ENCODE peak calls at places on chromosome 12, in five cellular contexts. Q is NCI-H460; P is germinal center; V is CD8-positive, alpha-beta memory T cell; A is stimulated activated CD8-positive, alpha-beta memory T cell treated with anti-CD3 and anti-CD28 coated beads, Interleukin-15, amount 100 ng/mL, for 24 hours. T is an unnamed sample.

GRCh38 chr12:79983969-79984629 is 49.2 kb upstream of the PPP1R12A start:
- DNase-seq in Q (no peak), P (no peak), V (no peak), A (no peak), T (no peak)

GRCh38 chr12:2319136-2319535 is 266.3 kb downstream of the CACNA1C start:
- DNase-seq in Q (no peak), P (no peak), V (no peak), A (no peak), T (no peak)

GRCh38 chr12:113050808-113051207 is 5.7 kb upstream of the DTX1 start:
- DNase-seq in Q (no peak), P (peak), V (no peak), A (no peak), T (no peak)

GRCh38 chr12:537772-538171 is 78.0 kb downstream of the B4GALNT3 start:
- DNase-seq in Q (no peak), P (no peak), V (no peak), A (no peak), T (no peak)

GRCh38 chr12:132465269-132466190 is 24.4 kb upstream of the FBRSL1 start:
- DNase-seq in Q (no peak), P (no peak), V (no peak), A (no peak), T (no peak)

GRCh38 chr12:52285851-52286530 is 5.3 kb downstream of the KRT81 start:
- DNase-seq in Q (no peak), P (no peak), V (no peak), A (no peak), T (no peak)

GRCh38 chr12:52521175-52521574 is 981 bp upstream of the KRT5 start:
- DNase-seq in Q (no peak), P (no peak), V (no peak), A (no peak), T (no peak)

GRCh38 chr12:113416091-113416754 is 6.0 kb upstream of the SDSL start:
- DNase-seq in Q (no peak), P (no peak), V (no peak), A (no peak), T (peak)

GRCh38 chr12:84091642-84092041 is 821.0 kb downstream of the SLC6A15 start:
- DNase-seq in Q (no peak), P (no peak), V (no peak), A (no peak), T (no peak)

GRCh38 chr12:7091660-7092228 is 501 bp downstream of the C1R start:
- DNase-seq in Q (no peak), P (no peak), V (no peak), A (no peak), T (no peak)

GRCh38 chr12:32586390-32586789 is 92.7 kb upstream of the DNM1L start:
- DNase-seq in Q (no peak), P (no peak), V (no peak), A (no peak), T (no peak)

GRCh38 chr12:98741229-98741614 is 96.1 kb downstream of the APAF1 start:
- DNase-seq in Q (no peak), P (no peak), V (no peak), A (no peak), T (no peak)

GRCh38 chr12:105420659-105421240 is 90.3 kb downstream of the C12orf75 start:
- DNase-seq in Q (peak), P (peak), V (peak), A (peak), T (peak)